ENCODE peak calls at places on chromosomes 11 and 22, in seven cellular contexts. Q is OCI-LY7, L is HL-60, C is chondrocyte, X is stomach, Z is upper lobe of right lung, M is Panc1. P is an unnamed sample.

GRCh38 chr11:45932217-45932616 is 9.8 kb downstream of the LARGE2 start:
- DNase-seq in Q (no peak), L (no peak), C (no peak), X (no peak), Z (no peak), M (no peak), P (no peak)

GRCh38 chr11:43933226-43933607 is 9.2 kb upstream of the C11orf96 start:
- DNase-seq in Q (no peak), L (no peak), C (no peak), X (no peak), Z (no peak), M (no peak), P (no peak)

GRCh38 chr11:113721462-113722066 is 15.5 kb upstream of the TMPRSS5 start:
- DNase-seq in Q (no peak), L (no peak), C (no peak), X (no peak), Z (no peak), M (no peak), P (peak)

GRCh38 chr11:59560702-59561469 is 49.5 kb downstream of the OR4D9 start:
- DNase-seq in Q (peak), L (peak), C (no peak), X (peak), Z (peak), M (no peak), P (peak)

GRCh38 chr11:11989774-11990744 is 18.4 kb downstream of the DKK3 start:
- DNase-seq in Q (no peak), L (no peak), C (no peak), X (no peak), Z (peak), M (no peak), P (no peak)

GRCh38 chr11:76236092-76237026 is 30.1 kb upstream of the WNT11 start:
- DNase-seq in Q (no peak), L (no peak), C (peak), X (peak), Z (peak), M (no peak), P (peak)

GRCh38 chr11:32487270-32487669 is 51.9 kb upstream of the WT1 start:
- DNase-seq in Q (no peak), L (no peak), C (no peak), X (no peak), Z (no peak), M (no peak), P (peak)

GRCh38 chr11:10181811-10182210 is 112.2 kb downstream of the SBF2 start:
- DNase-seq in Q (peak), L (no peak), C (no peak), X (no peak), Z (no peak), M (peak), P (peak)

GRCh38 chr11:11157201-11157600 is 195.8 kb downstream of the CSNK2A3 start:
- DNase-seq in Q (peak), L (no peak), C (no peak), X (no peak), Z (no peak), M (no peak), P (peak)

GRCh38 chr11:129307162-129307561 is 68.5 kb upstream of the BARX2 start:
- DNase-seq in Q (no peak), L (no peak), C (no peak), X (no peak), Z (no peak), M (no peak), P (no peak)

GRCh38 chr11:12043959-12044772 is 35.7 kb upstream of the DKK3 start:
- DNase-seq in Q (peak), L (no peak), C (no peak), X (peak), Z (peak), M (peak), P (peak)

GRCh38 chr11:61697764-61698163 is 17.6 kb downstream of the DAGLA start:
- DNase-seq in Q (no peak), L (no peak), C (no peak), X (no peak), Z (no peak), M (no peak), P (no peak)

GRCh38 chr22:23181763-23182288 is 1.5 kb downstream of the BCR start:
- DNase-seq in Q (no peak), L (no peak), C (no peak), X (no peak), Z (no peak), M (no peak), P (no peak)

GRCh38 chr11:114925591-114925990 is 247.3 kb downstream of the NXPE2 start:
- DNase-seq in Q (no peak), L (no peak), C (no peak), X (no peak), Z (no peak), M (no peak), P (no peak)

GRCh38 chr11:11709447-11710239 is 87.8 kb upstream of the GALNT18 start:
- DNase-seq in Q (no peak), L (no peak), C (no peak), X (no peak), Z (no peak), M (no peak), P (no peak)

GRCh38 chr11:83666149-83666548 is 380.0 kb upstream of the CCDC90B start:
- DNase-seq in Q (no peak), L (no peak), C (no peak), X (no peak), Z (no peak), M (no peak), P (no peak)

GRCh38 chr11:38791346-38791961 is 2193.4 kb upstream of the RAG2 start:
- DNase-seq in Q (peak), L (peak), C (no peak), X (no peak), Z (no peak), M (peak), P (peak)

GRCh38 chr11:130725417-130726233 is 190.7 kb downstream of the SNX19 start:
- DNase-seq in Q (no peak), L (no peak), C (no peak), X (no peak), Z (no peak), M (no peak), P (peak)

GRCh38 chr22:20584029-20584871 is 76.8 kb downstream of the MED15 start:
- DNase-seq in Q (no peak), L (no peak), C (no peak), X (no peak), Z (no peak), M (no peak), P (no peak)

GRCh38 chr22:20582171-20582511 is 74.7 kb downstream of the MED15 start:
- DNase-seq in Q (no peak), L (no peak), C (no peak), X (no peak), Z (no peak), M (no peak), P (no peak)

GRCh38 chr22:20584872-20585639 is 77.6 kb downstream of the MED15 start:
- DNase-seq in Q (no peak), L (no peak), C (peak), X (no peak), Z (no peak), M (no peak), P (no peak)

GRCh38 chr22:20582520-20583361 is 75.3 kb downstream of the MED15 start:
- DNase-seq in Q (no peak), L (no peak), C (peak), X (no peak), Z (no peak), M (no peak), P (no peak)

DNA sequence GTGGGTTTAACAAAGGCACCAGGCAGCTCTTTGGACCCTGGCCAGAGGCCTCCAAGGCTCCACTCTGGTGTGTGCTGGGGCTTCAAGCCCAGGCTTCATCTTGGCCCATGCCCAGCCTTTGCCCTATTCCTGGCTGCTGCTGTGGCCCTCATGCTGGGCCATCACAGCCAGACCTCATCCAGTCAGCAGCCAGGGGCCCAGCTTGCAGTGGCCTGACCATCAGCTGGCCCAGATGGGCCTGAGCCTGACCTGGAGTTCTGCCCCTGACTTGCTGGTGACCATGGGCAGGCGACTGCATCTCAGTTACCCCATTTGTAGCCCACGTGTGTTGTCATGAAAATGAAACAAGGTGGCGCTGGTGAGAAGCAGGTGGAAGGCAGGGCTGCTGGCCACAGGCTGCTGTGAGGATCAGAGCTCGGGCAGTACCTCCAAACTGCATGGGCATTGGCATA is 76.1 kb downstream of the MED15 start:
- DNase-seq in Q (no peak), L (no peak), C (no peak), X (no peak), Z (no peak), M (no peak), P (no peak)
- TF ChIP-seq CTCF in Q (peak), L (no peak), C (peak), X (no peak), Z (no peak), M (no peak), P (peak)

GRCh38 chr11:29272019-29272654 is 744.7 kb downstream of the KCNA4 start:
- DNase-seq in Q (no peak), L (no peak), C (no peak), X (no peak), Z (no peak), M (no peak), P (peak)
- TF ChIP-seq CTCF in Q (no peak), L (no peak), C (peak), X (no peak), Z (no peak), M (peak), P (peak)

GRCh38 chr11:119384332-119384731 is 2.8 kb upstream of the USP2 start:
- DNase-seq in Q (no peak), L (no peak), C (no peak), X (no peak), Z (no peak), M (no peak), P (no peak)

GRCh38 chr11:119389611-119390254 is 8.2 kb upstream of the USP2 start:
- DNase-seq in Q (peak), L (no peak), C (no peak), X (no peak), Z (no peak), M (no peak), P (no peak)

DNA sequence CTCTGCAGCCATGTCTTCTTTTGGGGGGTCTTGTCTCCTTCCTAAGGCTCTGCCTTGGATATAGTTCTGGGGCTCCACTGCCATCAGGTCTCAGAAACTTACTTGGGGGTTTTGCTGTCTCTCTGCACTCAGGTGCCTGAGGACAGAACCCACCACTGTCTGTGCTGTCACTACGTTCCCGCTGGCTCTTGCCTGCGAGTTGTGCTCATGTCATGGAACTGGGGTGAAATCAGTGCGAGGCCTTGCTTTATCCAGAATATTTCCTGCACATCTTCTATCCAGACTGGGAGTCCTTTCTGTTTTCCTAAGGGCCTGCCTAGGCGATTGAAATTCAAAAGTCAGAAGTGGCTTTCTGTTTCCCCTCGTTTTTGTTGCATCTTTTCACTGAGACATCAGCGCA is 6.6 kb upstream of the USP2 start:
- DNase-seq in Q (no peak), L (no peak), C (no peak), X (no peak), Z (no peak), M (no peak), P (no peak)
- TF ChIP-seq CTCF in Q (no peak), L (no peak), C (no peak), X (no peak), Z (no peak), M (no peak), P (no peak)

GRCh38 chr11:819129-819931 is 616 bp downstream of the PNPLA2 start:
- DNase-seq in Q (peak), L (no peak), C (no peak), X (peak), Z (peak), M (no peak), P (peak)
- TF ChIP-seq CTCF in Q (no peak), L (no peak), C (no peak), X (peak), Z (peak), M (no peak), P (no peak)